ENCODE peak calls at places on chromosomes 4 and X, in eight cellular contexts. Y is pancreas, J is adipocyte, V is lung, R is fibroblast of lung, K is cardiac muscle cell, W is tibial artery, G is NB4. C is an unnamed sample.

GRCh38 chrX:39492495-39493162 is 605.1 kb downstream of the BCOR start:
- DNase-seq in W (no peak), Y (no peak), G (peak; percentile 73), K (no peak), R (no peak), V (no peak), J (no peak), C (no peak)

GRCh38 chr4:54077812-54078211 is 13.4 kb upstream of the CHIC2 start:
- DNase-seq in J (peak; percentile 51), W (no peak), Y (no peak), V (no peak), R (no peak), K (no peak), G (no peak), C (no peak)

GRCh38 chrX:23386726-23387125 is 52.1 kb downstream of the PTCHD1 start:
- DNase-seq in K (no peak), W (no peak), G (no peak), Y (no peak), R (no peak), V (no peak), J (no peak), C (no peak)

GRCh38 chr4:177191586-177191985 is 118.1 kb upstream of the NEIL3 start:
- DNase-seq in G (no peak), W (no peak), K (no peak), V (no peak), J (no peak), Y (no peak), R (no peak), C (no peak)

GRCh38 chrX:108313662-108314061 is 124.6 kb downstream of the COL4A6 start:
- DNase-seq in G (no peak), Y (no peak), R (no peak), K (no peak), V (no peak), W (no peak), J (no peak), C (no peak)

GRCh38 chrX:49041683-49042529 is 1.3 kb downstream of the TFE3 start:
- DNase-seq in G (peak; percentile 58), V (no peak), R (peak; percentile 56), J (peak; percentile 69), K (no peak), Y (no peak), W (peak; percentile 34), C (no peak)

GRCh38 chrX:41881166-41881565 is 42.2 kb downstream of the CASK start:
- DNase-seq in R (no peak), K (no peak), V (no peak), W (no peak), J (no peak), G (no peak), Y (no peak), C (no peak)

GRCh38 chr4:118745357-118745756 is 60.2 kb downstream of the METTL14 start:
- DNase-seq in J (peak; percentile 36), R (no peak), V (no peak), G (no peak), W (no peak), Y (no peak), K (no peak), C (no peak)

GRCh38 chr4:39442910-39443480 is 15.7 kb downstream of the RPL9 start:
- DNase-seq in V (no peak), K (no peak), Y (no peak), J (no peak), R (no peak), G (no peak), W (no peak), C (no peak)

GRCh38 chr4:128571747-128572146 is 237.8 kb upstream of the JADE1 start:
- DNase-seq in W (peak; percentile 75), J (peak; percentile 90), R (peak; percentile 96), V (peak; percentile 36), K (no peak), G (no peak), Y (no peak), C (no peak)

GRCh38 chr4:56976878-56977320 is 507 bp downstream of the NOA1 start:
- DNase-seq in J (peak; percentile 55), V (peak; percentile 61), Y (peak; percentile 92), R (no peak), W (peak; percentile 27), K (peak; percentile 54), G (no peak), C (no peak)

GRCh38 chr4:17094811-17095210 is 196.4 kb upstream of the LDB2 start:
- DNase-seq in Y (no peak), G (no peak), R (no peak), J (no peak), K (no peak), V (no peak), W (no peak), C (no peak)

DNA sequence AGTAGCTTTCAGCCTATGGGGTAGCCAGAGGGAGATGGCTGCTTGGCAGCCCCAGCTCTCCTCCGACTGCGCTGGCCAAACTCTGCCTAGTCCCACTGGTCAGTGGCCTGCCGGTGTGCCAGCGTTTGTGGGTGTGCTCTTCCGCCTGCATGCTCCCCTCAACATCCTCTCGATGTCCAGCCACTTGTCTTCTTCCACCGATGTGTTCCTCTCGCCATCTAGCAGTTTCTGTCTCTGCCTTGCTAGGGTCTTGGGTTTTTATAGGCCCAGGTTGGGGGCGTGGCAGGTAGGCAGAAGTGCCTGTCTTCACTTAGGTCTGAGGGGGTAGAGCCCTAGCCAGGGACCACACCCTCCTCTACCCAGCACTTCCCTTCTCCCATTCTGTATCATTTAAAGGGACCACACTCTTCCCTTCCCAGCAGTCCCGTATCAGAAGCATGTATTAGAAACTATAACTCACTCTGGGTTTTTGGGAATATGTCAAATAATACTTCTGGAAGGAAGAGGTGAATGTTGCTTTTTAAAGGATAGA is 124.4 kb downstream of the KDM6A start:
- DNase-seq in R (no peak), J (no peak), V (no peak), G (peak; percentile 7), K (no peak), W (no peak), Y (no peak), C (no peak)
- H3K4me3 ChIP-seq in R (no peak overlapping the region), J (no peak overlapping the region), V (no peak overlapping the region), G (no peak overlapping the region), K (no peak overlapping the region), W (no peak overlapping the region), Y (no peak overlapping the region), C (no peak overlapping the region)

GRCh38 chr4:151674804-151675290 is 86.0 kb downstream of the GATB start:
- DNase-seq in V (peak; percentile 42), J (no peak), G (no peak), W (no peak), R (peak; percentile 35), Y (no peak), K (peak; percentile 78), C (no peak)
- H3K4me3 ChIP-seq in V (no peak overlapping the region), J (peak overlapping the region; percentile 55), G (no peak overlapping the region), W (peak overlapping the region; percentile 38), R (no peak overlapping the region), Y (peak overlapping the region; percentile 32), K (no peak overlapping the region), C (no peak overlapping the region)

DNA sequence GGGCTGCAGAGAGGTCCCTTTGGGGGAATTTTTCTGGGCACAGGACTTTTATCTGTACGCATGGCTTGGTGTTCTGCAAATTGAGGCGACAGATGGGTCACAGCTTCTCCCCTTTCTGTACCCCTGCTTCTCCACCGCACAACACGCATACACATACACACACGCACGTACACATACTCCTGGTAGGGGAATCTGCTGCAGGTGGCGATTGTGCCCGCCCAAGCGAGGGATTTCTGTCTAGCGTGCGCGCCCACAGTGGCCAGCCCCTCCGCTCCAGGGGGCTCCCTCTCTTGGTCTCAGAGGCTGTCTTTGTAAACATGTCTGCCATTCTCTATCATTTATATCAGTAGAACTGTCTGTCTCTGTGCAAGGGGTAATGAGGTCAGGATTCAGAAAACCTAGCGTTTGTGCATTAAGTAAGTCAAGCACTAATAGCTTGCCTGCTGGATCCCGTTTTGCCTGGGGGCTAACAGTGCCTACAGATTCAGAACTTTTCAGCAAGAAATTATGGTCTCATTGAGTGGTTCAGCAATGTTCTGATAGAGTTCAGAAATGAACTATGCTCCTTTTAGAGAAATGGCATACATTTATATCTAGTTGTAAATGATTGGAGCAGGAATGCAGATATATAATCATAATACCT is 2.2 kb downstream of the GRID2 start:
- DNase-seq in J (no peak), V (no peak), Y (no peak), R (no peak), G (no peak), K (peak; percentile 37), W (no peak), C (no peak)
- H3K4me3 ChIP-seq in J (peak overlapping the region; percentile 72), V (no peak overlapping the region), Y (peak overlapping the region; percentile 52), R (no peak overlapping the region), G (no peak overlapping the region), K (peak overlapping the region; percentile 47), W (peak overlapping the region; percentile 43), C (no peak overlapping the region)

GRCh38 chr4:101306764-101307615 is 40.3 kb downstream of the PPP3CA start:
- DNase-seq in V (no peak), R (no peak), W (no peak), Y (no peak), K (peak; percentile 19), G (no peak), J (no peak), C (no peak)
- H3K4me3 ChIP-seq in V (no peak overlapping the region), R (no peak overlapping the region), W (no peak overlapping the region), Y (no peak overlapping the region), K (no peak overlapping the region), G (no peak overlapping the region), J (no peak overlapping the region), C (no peak overlapping the region)

GRCh38 chr4:75629239-75629638 is 1.1 kb downstream of the CDKL2 start:
- DNase-seq in Y (no peak), R (no peak), W (no peak), J (no peak), K (no peak), G (no peak), V (no peak), C (no peak)

GRCh38 chr4:75630932-75631320 is 598 bp upstream of the CDKL2 start:
- DNase-seq in W (no peak), Y (no peak), G (no peak), R (no peak), V (no peak), J (no peak), K (no peak), C (no peak)

GRCh38 chr4:75634281-75634680 is 4.0 kb upstream of the CDKL2 start:
- DNase-seq in W (no peak), J (no peak), Y (no peak), R (no peak), G (no peak), V (no peak), K (no peak), C (no peak)

GRCh38 chr4:75633846-75634245 is 3.5 kb upstream of the CDKL2 start:
- DNase-seq in G (peak; percentile 26), W (no peak), V (no peak), K (no peak), J (no peak), R (peak; percentile 24), Y (no peak), C (no peak)

DNA sequence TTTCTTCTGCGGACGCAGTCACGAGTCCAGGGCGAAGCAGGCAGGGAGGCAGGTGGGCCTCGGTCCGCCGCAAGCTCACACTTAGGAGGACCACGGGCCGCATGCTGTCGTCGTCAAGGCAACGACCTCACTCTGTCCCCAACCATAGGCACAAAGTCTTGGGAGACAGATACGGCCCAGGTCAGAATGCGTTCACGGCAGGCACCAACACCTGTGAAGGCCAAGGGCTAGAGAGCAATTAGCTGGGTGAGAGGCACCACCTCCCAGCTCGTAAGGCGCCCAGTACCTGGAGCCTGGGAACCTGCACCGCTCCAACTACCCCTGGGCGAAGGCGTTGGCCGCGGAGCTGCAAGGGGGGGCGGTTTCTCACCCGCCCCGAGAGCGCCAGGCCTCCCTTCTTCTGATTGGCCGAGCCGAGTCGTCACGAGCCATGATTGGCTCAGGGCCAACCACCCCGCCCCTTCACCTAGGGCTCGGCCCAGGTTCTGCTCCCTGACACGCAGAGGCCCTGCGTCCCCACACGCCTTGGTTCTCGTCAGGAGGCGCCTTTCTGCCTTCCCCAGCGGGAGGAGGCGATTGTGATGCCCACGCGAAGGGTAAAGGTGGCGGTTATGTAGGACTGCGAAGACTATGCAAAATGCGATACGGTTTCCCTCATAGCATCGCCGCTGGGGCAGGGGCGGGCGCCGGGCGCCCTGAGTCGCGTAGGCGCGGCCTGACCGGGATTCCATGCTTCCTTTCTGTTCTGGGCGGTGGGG is at the start of gene CDKL2:
- DNase-seq in V (peak; percentile 95), G (no peak), R (peak; percentile 55), K (peak; percentile 94), Y (peak; percentile 95), W (peak; percentile 65), J (peak; percentile 61), C (no peak)
- H3K4me3 ChIP-seq in V (peak within 1 kb of the TSS; percentile 45), G (no peak within 1 kb of the TSS), R (peak within 1 kb of the TSS; percentile 35), K (peak within 1 kb of the TSS; percentile 54), Y (peak within 1 kb of the TSS; percentile 62), W (peak within 1 kb of the TSS; percentile 58), J (peak within 1 kb of the TSS; percentile 83), C (no peak within 1 kb of the TSS)